ENCODE peak calls at places on chromosome 7, in nine cellular contexts. A is lower lobe of right lung, J is GM13977, M is IMR-90, P is tibial nerve, G is colonic mucosa, H is right atrium auricular region, I is HCT116, Q is transverse colon. N is an unnamed sample.

GRCh38 chr7:156496491-156497264 is 143.9 kb upstream of the RNF32 start:
- DNase-seq in Q (no peak), A (no peak), P (no peak), M (no peak), J (no peak), H (peak), G (no peak), I (no peak), N (no peak)

GRCh38 chr7:131720703-131721102 is 164.3 kb upstream of the PODXL start:
- DNase-seq in J (no peak), Q (no peak), I (no peak), A (no peak), P (no peak), H (peak), G (no peak), M (no peak), N (no peak)

GRCh38 chr7:52362521-52362920 is 672.9 kb upstream of the POM121L12 start:
- DNase-seq in H (no peak), M (no peak), I (no peak), J (no peak), Q (no peak), P (no peak), G (no peak), A (no peak), N (no peak)

GRCh38 chr7:10918093-10918590 is 55.5 kb upstream of the PHF14 start:
- DNase-seq in H (no peak), J (no peak), Q (no peak), G (no peak), P (no peak), A (no peak), M (no peak), I (no peak), N (no peak)

GRCh38 chr7:144386741-144387140 is 16.8 kb downstream of the NOBOX start:
- DNase-seq in M (peak), G (no peak), Q (no peak), I (no peak), P (no peak), J (no peak), A (no peak), H (no peak), N (no peak)

GRCh38 chr7:95776561-95777185 is 4.3 kb downstream of the DYNC1I1 start:
- DNase-seq in G (no peak), A (no peak), I (no peak), P (no peak), H (no peak), M (no peak), Q (no peak), J (no peak), N (no peak)

GRCh38 chr7:130398751-130399150 is 18.5 kb downstream of the CPA1 start:
- DNase-seq in I (no peak), M (no peak), J (no peak), A (no peak), Q (no peak), G (no peak), P (no peak), H (peak), N (no peak)

GRCh38 chr7:145106001-145106400 is 270.1 kb upstream of the TPK1 start:
- DNase-seq in A (no peak), I (no peak), J (no peak), H (peak), G (no peak), Q (no peak), P (peak), M (no peak), N (no peak)

GRCh38 chr7:110157631-110158362 is 933.1 kb upstream of the LRRN3 start:
- DNase-seq in M (peak), Q (no peak), J (no peak), I (no peak), A (no peak), H (no peak), G (no peak), P (no peak), N (no peak)

GRCh38 chr7:75931676-75932075 is 16.7 kb downstream of the POR start:
- DNase-seq in Q (no peak), A (no peak), I (no peak), H (no peak), G (no peak), P (no peak), M (no peak), J (no peak), N (no peak)

GRCh38 chr7:64893401-64893800 is 9.7 kb upstream of the ZNF273 start:
- DNase-seq in I (no peak), P (no peak), M (no peak), G (no peak), Q (no peak), J (no peak), H (peak), A (no peak), N (no peak)

GRCh38 chr7:26117142-26117807 is 34.7 kb upstream of the NFE2L3 start:
- DNase-seq in M (no peak), Q (no peak), P (no peak), J (no peak), I (no peak), A (no peak), G (no peak), H (no peak), N (no peak)

GRCh38 chr7:28032738-28033380 is 147.7 kb downstream of the JAZF1 start:
- DNase-seq in H (no peak), G (no peak), P (no peak), M (no peak), A (no peak), J (no peak), I (no peak), Q (no peak), N (no peak)

GRCh38 chr7:137957887-137958286 is 44.0 kb downstream of the CREB3L2 start:
- DNase-seq in J (no peak), G (no peak), A (no peak), H (peak), M (no peak), Q (no peak), P (no peak), I (no peak), N (no peak)

GRCh38 chr7:101746311-101746710 is 71.1 kb upstream of the CUX1 start:
- DNase-seq in A (no peak), J (no peak), P (no peak), H (no peak), M (no peak), G (no peak), I (no peak), Q (no peak), N (no peak)

GRCh38 chr7:150927157-150927953 is 50.8 kb downstream of the KCNH2 start:
- DNase-seq in G (no peak), J (no peak), H (no peak), P (no peak), M (no peak), A (no peak), Q (no peak), I (no peak), N (no peak)

GRCh38 chr7:22301790-22302189 is 55.2 kb downstream of the RAPGEF5 start:
- DNase-seq in Q (no peak), I (no peak), H (no peak), P (no peak), J (no peak), M (no peak), A (no peak), G (peak), N (no peak)

GRCh38 chr7:106111671-106112117 is 418 bp downstream of the SYPL1 start:
- DNase-seq in J (no peak), I (peak), A (peak), G (no peak), H (peak), M (no peak), P (no peak), Q (peak), N (peak)

GRCh38 chr7:99105756-99106155 is 38.2 kb downstream of the SMURF1 start:
- DNase-seq in H (no peak), I (no peak), Q (no peak), J (no peak), A (no peak), G (no peak), M (no peak), P (no peak), N (no peak)

GRCh38 chr7:30136339-30136738 is 1.6 kb downstream of the MTURN start:
- DNase-seq in M (no peak), A (no peak), J (no peak), G (no peak), Q (no peak), I (no peak), P (no peak), H (no peak), N (no peak)

GRCh38 chr7:75611557-75612178 is 119.5 kb downstream of the SPDYE5 start:
- DNase-seq in Q (peak), M (no peak), I (no peak), H (peak), G (no peak), J (no peak), A (peak), P (peak), N (no peak)

GRCh38 chr7:98569606-98570337 is 47.3 kb upstream of the NPTX2 start:
- DNase-seq in I (no peak), Q (peak), G (no peak), J (no peak), A (no peak), M (no peak), H (no peak), P (no peak), N (no peak)

GRCh38 chr7:136874393-136875032 is 6.1 kb downstream of the CHRM2 start:
- DNase-seq in Q (no peak), P (no peak), G (no peak), H (no peak), J (no peak), A (no peak), M (peak), I (peak), N (no peak)

GRCh38 chr7:151905322-151905721 is 28.4 kb upstream of the PRKAG2 start:
- DNase-seq in A (no peak), M (no peak), G (no peak), Q (no peak), J (no peak), P (no peak), H (no peak), I (no peak), N (no peak)

GRCh38 chr7:155806096-155806871 is 6.0 kb downstream of the SHH start:
- DNase-seq in I (no peak), A (no peak), Q (no peak), H (no peak), J (no peak), P (no peak), M (no peak), G (no peak), N (no peak)

GRCh38 chr7:143013897-143014296 is 13.0 kb downstream of the OR9A2 start:
- DNase-seq in G (no peak), Q (no peak), M (peak), I (no peak), J (no peak), H (no peak), P (no peak), A (no peak), N (no peak)

GRCh38 chr7:1086588-1087461 is 1.1 kb upstream of the GPER1 start:
- DNase-seq in I (peak), M (peak), G (peak), A (peak), H (peak), P (peak), Q (peak), J (peak), N (peak)

GRCh38 chr7:73706122-73707044 is 13.1 kb downstream of the STX1A start:
- DNase-seq in M (peak), P (no peak), A (no peak), J (no peak), H (no peak), I (peak), Q (no peak), G (no peak), N (no peak)

GRCh38 chr7:98880485-98880884 is 2.2 kb downstream of the TRRAP start:
- DNase-seq in A (no peak), Q (no peak), P (no peak), I (no peak), H (no peak), M (no peak), G (no peak), J (no peak), N (no peak)

GRCh38 chr7:139747662-139748372 is 30.0 kb downstream of the HIPK2 start:
- DNase-seq in H (no peak), J (no peak), Q (no peak), A (no peak), P (no peak), I (no peak), M (no peak), G (no peak), N (no peak)

GRCh38 chr7:44685723-44686122 is 62.9 kb upstream of the ZMIZ2 start:
- DNase-seq in G (no peak), P (no peak), Q (no peak), I (no peak), M (no peak), H (no peak), J (no peak), A (no peak), N (no peak)

GRCh38 chr7:44678468-44679179 is 70.0 kb upstream of the ZMIZ2 start:
- DNase-seq in P (peak), G (no peak), J (no peak), Q (no peak), I (no peak), H (no peak), A (no peak), M (peak), N (no peak)

GRCh38 chr7:44678096-44678467 is 70.6 kb upstream of the ZMIZ2 start:
- DNase-seq in J (no peak), G (no peak), I (no peak), P (no peak), H (peak), Q (no peak), A (no peak), M (peak), N (no peak)

GRCh38 chr7:44676776-44677175 is 70.3 kb downstream of the OGDH start:
- DNase-seq in G (no peak), A (no peak), H (no peak), P (no peak), M (no peak), I (no peak), J (no peak), Q (no peak), N (no peak)

GRCh38 chr7:44681645-44682044 is 67.0 kb upstream of the ZMIZ2 start:
- DNase-seq in G (no peak), A (no peak), Q (no peak), M (no peak), I (no peak), P (no peak), H (no peak), J (no peak), N (no peak)
- TF ChIP-seq CTCF in G (no peak), A (no peak), Q (no peak), M (no peak), I (no peak), P (no peak), H (no peak), J (no peak), N (no peak)

GRCh38 chr7:17253885-17254284 is 44.6 kb upstream of the AHR start:
- DNase-seq in Q (no peak), P (no peak), M (no peak), I (no peak), J (no peak), G (no peak), H (no peak), A (no peak), N (no peak)
- TF ChIP-seq CTCF in Q (no peak), P (no peak), M (no peak), I (no peak), J (no peak), G (no peak), H (no peak), A (no peak), N (no peak)

GRCh38 chr7:124276005-124276606 is 243.2 kb upstream of the TMEM229A start:
- DNase-seq in M (peak), G (peak), P (peak), Q (peak), H (no peak), J (no peak), A (no peak), I (peak), N (peak)
- TF ChIP-seq CTCF in M (peak), G (peak), P (no peak), Q (peak), H (no peak), J (peak), A (peak), I (peak), N (peak)

GRCh38 chr7:135499818-135500217 is 10.1 kb downstream of the CNOT4 start:
- DNase-seq in Q (no peak), H (no peak), M (no peak), G (no peak), I (no peak), A (no peak), P (no peak), J (no peak), N (no peak)

DNA sequence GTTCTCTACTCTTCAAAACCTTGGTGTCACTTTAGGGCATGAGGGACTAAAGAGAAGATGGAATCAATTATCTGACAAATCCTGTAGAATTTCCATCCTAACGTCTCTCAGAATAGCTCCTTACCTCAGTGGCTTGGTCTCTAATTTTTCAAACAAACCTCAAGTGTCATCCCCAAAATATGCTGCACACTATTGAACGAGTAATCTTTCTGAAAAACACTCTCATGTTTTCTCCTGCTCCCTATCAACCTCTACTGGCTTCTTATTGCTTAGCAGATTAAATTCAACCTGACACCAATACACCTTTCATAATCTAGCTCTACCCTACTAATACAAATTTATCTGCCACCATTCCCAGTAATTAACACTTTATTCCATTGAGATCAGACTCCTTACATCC is 8.5 kb downstream of the CNOT4 start:
- DNase-seq in P (no peak), Q (no peak), J (no peak), A (no peak), I (no peak), M (peak), H (no peak), G (no peak), N (no peak)
- TF ChIP-seq CTCF in P (no peak), Q (no peak), J (no peak), A (no peak), I (no peak), M (peak), H (no peak), G (no peak), N (no peak)

GRCh38 chr7:128131115-128131514 is 99.9 kb upstream of the LRRC4 start:
- DNase-seq in G (no peak), A (no peak), J (no peak), H (no peak), M (no peak), I (no peak), Q (no peak), P (no peak), N (no peak)
- TF ChIP-seq CTCF in G (no peak), A (no peak), J (no peak), H (no peak), M (no peak), I (no peak), Q (no peak), P (no peak), N (no peak)

DNA sequence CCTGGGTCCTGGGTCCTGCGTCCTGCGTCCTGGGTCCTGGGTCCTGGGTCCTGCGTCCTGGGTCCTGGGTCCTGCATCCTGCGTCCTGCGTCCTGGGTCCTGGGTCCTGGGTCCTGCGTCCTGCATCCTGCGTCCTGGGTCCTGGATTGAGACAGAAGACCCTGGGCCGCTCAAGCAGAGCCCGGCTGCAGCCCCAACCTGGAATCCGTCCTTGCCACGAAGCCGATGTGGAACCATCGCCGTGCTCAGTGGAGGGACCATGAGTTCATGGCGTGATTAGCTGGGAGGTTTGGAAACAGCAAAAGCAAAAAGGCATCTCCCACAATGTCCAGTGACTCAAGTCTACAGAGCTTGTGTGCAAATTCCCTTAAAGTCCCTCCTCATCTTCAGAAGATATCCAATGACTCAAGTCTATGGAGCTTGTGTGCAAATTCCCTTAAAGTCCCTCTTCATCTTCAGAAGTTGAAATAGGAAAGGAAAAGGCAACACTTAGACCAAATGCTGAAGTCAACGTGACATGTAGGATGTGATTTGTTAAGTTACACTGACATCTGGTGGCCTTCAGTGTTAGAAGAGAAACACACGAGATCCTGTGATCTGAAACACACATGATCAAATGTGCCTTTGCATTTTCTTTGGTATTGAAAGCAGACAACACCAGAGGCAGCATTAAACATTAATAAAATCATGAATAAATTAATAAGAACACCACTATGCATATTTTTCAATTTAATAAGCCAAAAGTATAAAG is 179.9 kb downstream of the PTPRN2 start:
- DNase-seq in H (no peak), P (peak), I (peak), M (no peak), G (no peak), A (no peak), Q (no peak), J (peak), N (no peak)
- TF ChIP-seq CTCF in H (no peak), P (peak), I (peak), M (no peak), G (no peak), A (peak), Q (peak), J (peak), N (peak)

GRCh38 chr7:70557281-70557680 is 574.7 kb upstream of the GALNT17 start:
- DNase-seq in G (no peak), I (no peak), P (no peak), H (no peak), A (no peak), M (no peak), Q (no peak), J (no peak), N (no peak)
- TF ChIP-seq CTCF in G (no peak), I (no peak), P (no peak), H (no peak), A (no peak), M (no peak), Q (no peak), J (no peak), N (no peak)

DNA sequence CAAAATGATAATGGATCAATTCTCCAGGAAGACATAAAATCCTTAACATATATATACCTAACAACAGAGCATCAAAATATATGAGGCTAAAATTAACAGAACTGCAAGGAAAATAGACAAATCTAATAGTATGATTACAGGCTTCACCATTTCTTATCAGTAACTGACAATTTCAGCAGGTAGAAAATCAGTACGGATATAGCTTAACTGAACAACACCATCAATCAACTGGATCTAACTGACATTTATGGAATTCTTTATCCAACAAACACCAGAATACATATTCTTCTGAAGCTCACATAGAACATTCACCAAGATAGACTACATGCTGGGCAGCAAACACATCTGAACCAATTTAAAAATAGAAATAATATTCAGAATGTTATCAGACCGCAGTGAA is 121.1 kb upstream of the CDC14C start:
- DNase-seq in I (no peak), G (no peak), A (no peak), P (no peak), Q (no peak), M (no peak), H (no peak), J (no peak), N (no peak)
- TF ChIP-seq CTCF in I (no peak), G (no peak), A (no peak), P (no peak), Q (no peak), M (no peak), H (no peak), J (no peak), N (no peak)

N was measured in GM10248.